ENCODE peak calls at places on chromosomes 2 and 18, in eight cellular contexts. One of them, this sample, is unnamed.

GRCh38 chr18:46660955-46661749 is 4.1 kb upstream of the LOXHD1 start:
- DNase-seq in fibroblast of lung: peak; percentile 27
- DNase-seq in CD8-positive, alpha-beta memory T cell: no peak
- DNase-seq in right cardiac atrium: no peak
- DNase-seq in body of pancreas: peak; percentile 25
- DNase-seq in A549: peak; percentile 8
- DNase-seq in GM23338: peak; percentile 71
- DNase-seq in psoas muscle: no peak
- DNase-seq in this sample: no peak

GRCh38 chr18:32469190-32469611 is 1.5 kb downstream of the GAREM1 start:
- DNase-seq in fibroblast of lung: peak; percentile 41
- DNase-seq in CD8-positive, alpha-beta memory T cell: no peak
- DNase-seq in right cardiac atrium: peak; percentile 68
- DNase-seq in body of pancreas: peak; percentile 77
- DNase-seq in A549: peak; percentile 42
- DNase-seq in GM23338: no peak
- DNase-seq in psoas muscle: peak; percentile 62
- DNase-seq in this sample: peak; percentile 46

GRCh38 chr2:158187908-158188307 is 86.2 kb downstream of the UPP2 start:
- DNase-seq in fibroblast of lung: no peak
- DNase-seq in CD8-positive, alpha-beta memory T cell: no peak
- DNase-seq in right cardiac atrium: no peak
- DNase-seq in body of pancreas: no peak
- DNase-seq in A549: no peak
- DNase-seq in GM23338: peak; percentile 15
- DNase-seq in psoas muscle: no peak
- DNase-seq in this sample: no peak

GRCh38 chr2:190458352-190459107 is 50.4 kb downstream of the MFSD6 start:
- DNase-seq in fibroblast of lung: no peak
- DNase-seq in CD8-positive, alpha-beta memory T cell: no peak
- DNase-seq in right cardiac atrium: no peak
- DNase-seq in body of pancreas: no peak
- DNase-seq in A549: no peak
- DNase-seq in GM23338: no peak
- DNase-seq in psoas muscle: no peak
- DNase-seq in this sample: no peak

GRCh38 chr18:12911025-12911927 is 27.2 kb upstream of the PTPN2 start:
- DNase-seq in fibroblast of lung: peak; percentile 6
- DNase-seq in CD8-positive, alpha-beta memory T cell: peak; percentile 52
- DNase-seq in right cardiac atrium: peak; percentile 72
- DNase-seq in body of pancreas: peak; percentile 17
- DNase-seq in A549: no peak
- DNase-seq in GM23338: peak; percentile 72
- DNase-seq in psoas muscle: peak; percentile 54
- DNase-seq in this sample: no peak

GRCh38 chr2:169704160-169704713 is 10.0 kb downstream of the PHOSPHO2 start:
- DNase-seq in fibroblast of lung: no peak
- DNase-seq in CD8-positive, alpha-beta memory T cell: no peak
- DNase-seq in right cardiac atrium: no peak
- DNase-seq in body of pancreas: no peak
- DNase-seq in A549: no peak
- DNase-seq in GM23338: no peak
- DNase-seq in psoas muscle: no peak
- DNase-seq in this sample: no peak

GRCh38 chr2:1728821-1729220 is 15.5 kb downstream of the PXDN start:
- DNase-seq in fibroblast of lung: peak; percentile 62
- DNase-seq in CD8-positive, alpha-beta memory T cell: no peak
- DNase-seq in right cardiac atrium: peak; percentile 72
- DNase-seq in body of pancreas: peak; percentile 68
- DNase-seq in A549: no peak
- DNase-seq in GM23338: peak; percentile 79
- DNase-seq in psoas muscle: no peak
- DNase-seq in this sample: no peak

GRCh38 chr18:46278481-46279465 is 174.6 kb downstream of the HAUS1 start:
- DNase-seq in fibroblast of lung: peak; percentile 37
- DNase-seq in CD8-positive, alpha-beta memory T cell: no peak
- DNase-seq in right cardiac atrium: no peak
- DNase-seq in body of pancreas: no peak
- DNase-seq in A549: no peak
- DNase-seq in GM23338: no peak
- DNase-seq in psoas muscle: no peak
- DNase-seq in this sample: no peak

GRCh38 chr2:239674981-239675855 is 274.4 kb upstream of the HDAC4 start:
- DNase-seq in fibroblast of lung: no peak
- DNase-seq in CD8-positive, alpha-beta memory T cell: no peak
- DNase-seq in right cardiac atrium: no peak
- DNase-seq in body of pancreas: no peak
- DNase-seq in A549: no peak
- DNase-seq in GM23338: no peak
- DNase-seq in psoas muscle: no peak
- DNase-seq in this sample: no peak

GRCh38 chr2:207165121-207166038 is at the start of gene KLF7:
- DNase-seq in fibroblast of lung: peak; percentile 44
- DNase-seq in CD8-positive, alpha-beta memory T cell: peak; percentile 35
- DNase-seq in right cardiac atrium: peak; percentile 78
- DNase-seq in body of pancreas: peak; percentile 56
- DNase-seq in A549: no peak
- DNase-seq in GM23338: peak; percentile 58
- DNase-seq in psoas muscle: peak; percentile 70
- DNase-seq in this sample: peak; percentile 71

GRCh38 chr2:207162319-207162718 is 3.4 kb downstream of the KLF7 start:
- DNase-seq in fibroblast of lung: peak; percentile 40
- DNase-seq in CD8-positive, alpha-beta memory T cell: no peak
- DNase-seq in right cardiac atrium: no peak
- DNase-seq in body of pancreas: no peak
- DNase-seq in A549: no peak
- DNase-seq in GM23338: no peak
- DNase-seq in psoas muscle: no peak
- DNase-seq in this sample: no peak

GRCh38 chr2:207163053-207163814 is 2.5 kb downstream of the KLF7 start:
- DNase-seq in fibroblast of lung: peak; percentile 89
- DNase-seq in CD8-positive, alpha-beta memory T cell: no peak
- DNase-seq in right cardiac atrium: peak; percentile 68
- DNase-seq in body of pancreas: peak; percentile 45
- DNase-seq in A549: peak; percentile 91
- DNase-seq in GM23338: peak; percentile 36
- DNase-seq in psoas muscle: no peak
- DNase-seq in this sample: no peak

GRCh38 chr2:207166039-207166348 is 246 bp upstream of the KLF7 start:
- DNase-seq in fibroblast of lung: no peak
- DNase-seq in CD8-positive, alpha-beta memory T cell: peak; percentile 87
- DNase-seq in right cardiac atrium: peak; percentile 99
- DNase-seq in body of pancreas: peak; percentile 99
- DNase-seq in A549: peak; percentile 100
- DNase-seq in GM23338: peak; percentile 99
- DNase-seq in psoas muscle: peak; percentile 99
- DNase-seq in this sample: peak; percentile 99

DNA sequence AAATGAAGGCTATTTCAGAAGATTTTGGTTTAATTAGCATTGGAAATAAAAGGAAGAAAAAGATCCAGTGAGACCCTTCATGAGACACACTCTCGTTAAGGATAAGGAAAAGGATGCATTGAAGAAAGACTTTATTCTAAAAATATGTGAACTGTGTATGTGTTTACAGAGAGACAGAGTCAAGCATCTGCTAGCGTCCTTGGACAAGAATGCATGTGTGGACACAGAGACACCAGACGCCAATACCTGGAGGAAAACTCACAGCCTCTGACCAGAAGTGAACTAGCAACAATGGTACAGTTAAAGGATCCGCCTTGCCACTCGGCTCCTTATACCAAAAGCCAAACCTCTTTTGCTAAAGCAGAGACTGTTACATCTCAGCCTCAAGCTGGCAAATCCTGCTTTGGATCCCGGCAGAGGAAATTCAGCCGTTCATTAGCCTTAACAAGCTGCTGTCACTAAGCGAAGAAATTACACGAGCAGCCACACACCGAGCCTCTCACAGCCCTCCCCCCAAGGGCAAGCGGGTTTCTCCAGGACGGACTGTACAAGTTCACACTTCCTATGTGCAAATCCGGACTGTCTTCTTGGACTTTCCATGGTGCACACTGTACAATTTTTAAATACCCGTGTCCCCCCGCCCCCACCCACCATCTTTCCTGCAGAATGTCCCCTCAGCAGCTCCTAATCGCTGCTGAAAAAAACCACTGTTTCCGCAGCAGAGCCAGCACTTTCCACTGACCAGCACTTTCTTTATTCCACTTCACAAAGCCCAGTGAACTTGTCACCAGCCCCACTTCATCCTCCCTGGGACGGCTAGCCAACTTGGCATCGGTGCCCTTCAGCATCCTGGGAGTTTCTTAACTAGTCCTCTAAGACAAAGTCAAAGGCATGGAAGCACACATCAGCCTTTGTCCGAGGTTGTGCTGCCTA is 1.7 kb downstream of the KLF7 start:
- DNase-seq in fibroblast of lung: peak; percentile 58
- DNase-seq in CD8-positive, alpha-beta memory T cell: no peak
- DNase-seq in right cardiac atrium: peak; percentile 86
- DNase-seq in body of pancreas: peak; percentile 62
- DNase-seq in A549: peak; percentile 72
- DNase-seq in GM23338: peak; percentile 25
- DNase-seq in psoas muscle: peak; percentile 76
- DNase-seq in this sample: peak; percentile 87
- H3K4me1 ChIP-seq in fibroblast of lung: peaks cover 5% of the 10 kb centered on the region
- H3K4me1 ChIP-seq in CD8-positive, alpha-beta memory T cell: peaks cover 11% of the 10 kb centered on the region
- H3K4me1 ChIP-seq in right cardiac atrium: peaks cover 8% of the 10 kb centered on the region
- H3K4me1 ChIP-seq in body of pancreas: peaks cover 30% of the 10 kb centered on the region
- H3K4me1 ChIP-seq in A549: peaks cover 48% of the 10 kb centered on the region
- H3K4me1 ChIP-seq in GM23338: peaks cover 62% of the 10 kb centered on the region
- H3K4me1 ChIP-seq in psoas muscle: peaks cover 27% of the 10 kb centered on the region
- H3K4me1 ChIP-seq in this sample: peaks cover 5% of the 10 kb centered on the region

DNA sequence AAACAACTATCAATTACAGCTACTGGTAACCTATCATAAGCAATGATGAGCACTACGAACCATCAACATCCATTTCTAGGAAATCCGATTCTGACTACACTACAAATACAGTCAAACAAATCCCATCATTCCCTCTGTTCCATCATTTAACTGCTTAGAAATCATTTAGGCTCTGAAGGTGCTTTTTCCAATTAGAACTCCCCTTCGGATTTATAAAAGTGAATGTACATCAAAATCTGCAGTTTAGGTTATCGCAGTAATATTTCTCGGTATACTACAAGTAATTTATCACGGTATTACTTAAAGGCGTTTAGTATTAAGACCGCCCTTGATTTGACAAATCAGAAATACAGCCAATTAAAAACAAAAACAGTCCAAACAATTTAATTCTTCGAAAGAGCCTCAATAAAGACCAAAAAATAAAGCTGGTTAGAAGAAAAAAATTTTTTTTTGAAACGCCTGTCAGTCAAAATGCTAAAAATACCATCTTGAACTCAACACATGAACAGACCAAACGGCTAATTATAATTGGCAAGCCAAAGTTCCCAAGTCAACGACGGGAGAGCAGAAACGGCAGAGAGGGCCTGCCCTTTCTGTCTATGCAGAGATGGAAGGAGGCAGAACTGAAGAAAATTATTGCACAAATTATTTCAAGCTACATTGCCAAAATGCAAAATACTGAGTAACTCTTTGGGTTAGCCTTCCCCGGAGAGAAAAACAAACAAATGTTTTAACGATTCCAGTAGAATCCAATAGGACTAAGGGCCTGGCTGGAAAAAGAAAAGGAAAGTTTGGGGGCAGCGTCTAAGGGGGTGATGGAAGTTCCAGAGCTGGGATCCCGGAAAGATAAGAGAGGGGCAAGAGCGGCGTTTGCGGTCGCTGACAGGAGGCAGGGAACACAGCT is 1.2 kb downstream of the VPS54 start:
- DNase-seq in fibroblast of lung: peak; percentile 53
- DNase-seq in CD8-positive, alpha-beta memory T cell: no peak
- DNase-seq in right cardiac atrium: no peak
- DNase-seq in body of pancreas: peak; percentile 38
- DNase-seq in A549: peak; percentile 43
- DNase-seq in GM23338: no peak
- DNase-seq in psoas muscle: no peak
- DNase-seq in this sample: no peak
- H3K4me1 ChIP-seq in fibroblast of lung: peaks cover 3% of the 10 kb centered on the region
- H3K4me1 ChIP-seq in CD8-positive, alpha-beta memory T cell: peaks cover 38% of the 10 kb centered on the region
- H3K4me1 ChIP-seq in right cardiac atrium: peaks cover 5% of the 10 kb centered on the region
- H3K4me1 ChIP-seq in body of pancreas: peaks cover 33% of the 10 kb centered on the region
- H3K4me1 ChIP-seq in A549: peaks cover 44% of the 10 kb centered on the region
- H3K4me1 ChIP-seq in GM23338: peaks cover 10% of the 10 kb centered on the region
- H3K4me1 ChIP-seq in psoas muscle: peaks cover 38% of the 10 kb centered on the region
- H3K4me1 ChIP-seq in this sample: peaks cover 4% of the 10 kb centered on the region

DNA sequence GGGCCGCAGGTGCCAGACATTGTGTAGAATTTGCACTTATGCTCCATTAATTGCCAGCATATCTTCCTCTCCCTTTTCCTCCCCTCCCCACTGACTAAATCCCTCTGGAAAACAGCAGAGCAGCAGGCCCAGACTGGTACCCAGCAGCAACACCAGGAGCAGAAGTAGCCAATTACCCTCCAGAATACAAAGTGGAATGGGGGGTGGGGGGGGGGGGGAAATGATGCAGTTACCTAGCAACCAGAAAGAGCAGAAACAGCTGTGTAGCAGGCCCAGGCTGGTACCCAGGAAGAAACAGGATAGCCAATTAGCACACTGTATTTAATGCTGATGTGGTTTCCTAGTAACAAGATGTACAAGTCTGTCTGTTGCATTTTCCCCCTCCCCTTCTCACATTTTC is 52.3 kb downstream of the KLF7 start:
- DNase-seq in fibroblast of lung: no peak
- DNase-seq in CD8-positive, alpha-beta memory T cell: no peak
- DNase-seq in right cardiac atrium: no peak
- DNase-seq in body of pancreas: no peak
- DNase-seq in A549: no peak
- DNase-seq in GM23338: no peak
- DNase-seq in psoas muscle: no peak
- DNase-seq in this sample: no peak
- H3K4me1 ChIP-seq in fibroblast of lung: no peaks in the 10 kb centered on the region
- H3K4me1 ChIP-seq in CD8-positive, alpha-beta memory T cell: no peaks in the 10 kb centered on the region
- H3K4me1 ChIP-seq in right cardiac atrium: peaks cover 12% of the 10 kb centered on the region
- H3K4me1 ChIP-seq in body of pancreas: no peaks in the 10 kb centered on the region
- H3K4me1 ChIP-seq in A549: peaks cover 2% of the 10 kb centered on the region
- H3K4me1 ChIP-seq in GM23338: no peaks in the 10 kb centered on the region
- H3K4me1 ChIP-seq in psoas muscle: no peaks in the 10 kb centered on the region
- H3K4me1 ChIP-seq in this sample: no peaks in the 10 kb centered on the region

DNA sequence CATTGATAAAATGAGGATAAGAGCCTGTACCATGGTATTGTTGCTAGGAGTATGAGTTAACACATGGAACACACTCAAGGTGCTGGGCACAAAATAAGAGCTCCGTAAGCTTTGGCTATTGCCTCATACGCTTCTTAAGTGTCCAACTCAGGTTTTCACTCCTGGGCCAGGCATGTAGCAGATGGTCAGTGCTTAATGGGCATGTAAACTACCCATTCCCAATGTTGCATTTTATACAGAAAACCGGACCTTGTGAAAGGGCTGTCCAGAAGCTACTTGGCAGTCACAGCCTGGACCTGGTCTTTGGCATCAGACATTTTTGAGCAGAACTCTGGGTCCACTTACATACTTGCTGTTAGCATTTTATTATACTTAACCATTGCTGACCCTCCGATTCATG is 26.9 kb downstream of the MGAT5 start:
- DNase-seq in fibroblast of lung: no peak
- DNase-seq in CD8-positive, alpha-beta memory T cell: no peak
- DNase-seq in right cardiac atrium: no peak
- DNase-seq in body of pancreas: no peak
- DNase-seq in A549: no peak
- DNase-seq in GM23338: no peak
- DNase-seq in psoas muscle: no peak
- DNase-seq in this sample: no peak
- H3K4me1 ChIP-seq in fibroblast of lung: no peaks in the 10 kb centered on the region
- H3K4me1 ChIP-seq in CD8-positive, alpha-beta memory T cell: peaks cover 28% of the 10 kb centered on the region
- H3K4me1 ChIP-seq in right cardiac atrium: peaks cover 5% of the 10 kb centered on the region
- H3K4me1 ChIP-seq in body of pancreas: peaks cover 8% of the 10 kb centered on the region
- H3K4me1 ChIP-seq in A549: no peaks in the 10 kb centered on the region
- H3K4me1 ChIP-seq in GM23338: peaks cover 6% of the 10 kb centered on the region
- H3K4me1 ChIP-seq in psoas muscle: no peaks in the 10 kb centered on the region
- H3K4me1 ChIP-seq in this sample: peaks cover 5% of the 10 kb centered on the region

GRCh38 chr2:36500072-36500471 is 97.9 kb downstream of the FEZ2 start:
- DNase-seq in fibroblast of lung: no peak
- DNase-seq in CD8-positive, alpha-beta memory T cell: no peak
- DNase-seq in right cardiac atrium: no peak
- DNase-seq in body of pancreas: no peak
- DNase-seq in A549: no peak
- DNase-seq in GM23338: no peak
- DNase-seq in psoas muscle: no peak
- DNase-seq in this sample: no peak
- H3K4me1 ChIP-seq in fibroblast of lung: peaks cover 2% of the 10 kb centered on the region
- H3K4me1 ChIP-seq in CD8-positive, alpha-beta memory T cell: no peaks in the 10 kb centered on the region
- H3K4me1 ChIP-seq in right cardiac atrium: no peaks in the 10 kb centered on the region
- H3K4me1 ChIP-seq in body of pancreas: no peaks in the 10 kb centered on the region
- H3K4me1 ChIP-seq in A549: peaks cover 46% of the 10 kb centered on the region
- H3K4me1 ChIP-seq in GM23338: no peaks in the 10 kb centered on the region
- H3K4me1 ChIP-seq in psoas muscle: peaks cover 26% of the 10 kb centered on the region
- H3K4me1 ChIP-seq in this sample: no peaks in the 10 kb centered on the region